ENCODE peak calls at places on chromosomes 13 and 19, in nine cellular contexts. O is GM12865; G is non-pigmented ciliary epithelial cell; D is CD4-positive, CD25-positive, alpha-beta regulatory T cell; Y is AG20443; J is EH; E is stimulated activated CD4-positive, alpha-beta T cell treated with anti-CD3 and anti-CD28 coated beads, Interleukin-15, amount 100 ng/mL, for 1 hour; H is midbrain; B is progenitor cell of endocrine pancreas. A is an unnamed sample.

GRCh38 chr13:97911311-97912138 is 42.0 kb upstream of the IPO5 start:
- DNase-seq in O (peak), G (no peak), D (no peak), Y (peak), J (peak), E (no peak), H (no peak), B (no peak), A (no peak)

GRCh38 chr19:17337675-17338439 is 504 bp downstream of the GTPBP3 start:
- DNase-seq in O (peak), G (no peak), D (no peak), Y (peak), J (peak), E (no peak), H (no peak), B (no peak), A (no peak)

GRCh38 chr13:94128430-94128829 is 351.1 kb downstream of the DCT start:
- DNase-seq in O (no peak), G (no peak), D (no peak), Y (peak), J (no peak), E (no peak), H (peak), B (no peak), A (peak)

GRCh38 chr13:101398920-101399319 is 17.4 kb downstream of the NALCN start:
- DNase-seq in O (no peak), G (peak), D (no peak), Y (peak), J (peak), E (no peak), H (no peak), B (no peak), A (no peak)

GRCh38 chr13:38166121-38166520 is 183.5 kb upstream of the UFM1 start:
- DNase-seq in O (no peak), G (no peak), D (no peak), Y (peak), J (peak), E (no peak), H (no peak), B (no peak), A (no peak)

GRCh38 chr19:1675633-1676350 is 23.4 kb upstream of the TCF3 start:
- DNase-seq in O (no peak), G (no peak), D (no peak), Y (no peak), J (no peak), E (no peak), H (no peak), B (peak), A (no peak)

GRCh38 chr13:97386832-97387486 is 47.0 kb upstream of the RAP2A start:
- DNase-seq in O (peak), G (no peak), D (no peak), Y (no peak), J (no peak), E (no peak), H (peak), B (no peak), A (no peak)

GRCh38 chr19:5694167-5694951 is 4.3 kb downstream of the RPL36 start:
- DNase-seq in O (peak), G (no peak), D (no peak), Y (no peak), J (no peak), E (no peak), H (no peak), B (no peak), A (no peak)

A was measured in putamen.